ENCODE peak calls at places on chromosomes 13 and 19, in ten cellular contexts. One of them, this sample, is unnamed.

GRCh38 chr13:60164490-60164889 is 762 bp upstream of the DIAPH3 start:
- DNase-seq in right lobe of liver: no peak
- DNase-seq in adrenal gland: no peak
- DNase-seq in hepatocyte: no peak
- DNase-seq in A673: no peak
- DNase-seq in CD8-positive, alpha-beta T cell: no peak
- DNase-seq in lung: no peak
- DNase-seq in tibial artery: no peak
- DNase-seq in spleen: no peak
- DNase-seq in tibial nerve: no peak
- DNase-seq in this sample: no peak

GRCh38 chr13:35055705-35056104 is 113.6 kb downstream of the NBEA start:
- DNase-seq in right lobe of liver: no peak
- DNase-seq in adrenal gland: no peak
- DNase-seq in hepatocyte: no peak
- DNase-seq in A673: no peak
- DNase-seq in CD8-positive, alpha-beta T cell: no peak
- DNase-seq in lung: no peak
- DNase-seq in tibial artery: no peak
- DNase-seq in spleen: no peak
- DNase-seq in tibial nerve: no peak
- DNase-seq in this sample: no peak

GRCh38 chr19:18586311-18586710 is 2.3 kb upstream of the REX1BD start:
- DNase-seq in right lobe of liver: no peak
- DNase-seq in adrenal gland: no peak
- DNase-seq in hepatocyte: no peak
- DNase-seq in A673: no peak
- DNase-seq in CD8-positive, alpha-beta T cell: no peak
- DNase-seq in lung: no peak
- DNase-seq in tibial artery: no peak
- DNase-seq in spleen: no peak
- DNase-seq in tibial nerve: no peak
- DNase-seq in this sample: no peak

GRCh38 chr13:30864352-30865130 is 41.5 kb upstream of the MEDAG start:
- DNase-seq in right lobe of liver: no peak
- DNase-seq in adrenal gland: peak; percentile 38
- DNase-seq in hepatocyte: peak; percentile 55
- DNase-seq in A673: no peak
- DNase-seq in CD8-positive, alpha-beta T cell: no peak
- DNase-seq in lung: no peak
- DNase-seq in tibial artery: peak; percentile 66
- DNase-seq in spleen: no peak
- DNase-seq in tibial nerve: no peak
- DNase-seq in this sample: no peak

GRCh38 chr13:23617551-23618014 is 47.4 kb downstream of the TNFRSF19 start:
- DNase-seq in right lobe of liver: no peak
- DNase-seq in adrenal gland: no peak
- DNase-seq in hepatocyte: no peak
- DNase-seq in A673: no peak
- DNase-seq in CD8-positive, alpha-beta T cell: no peak
- DNase-seq in lung: no peak
- DNase-seq in tibial artery: no peak
- DNase-seq in spleen: no peak
- DNase-seq in tibial nerve: no peak
- DNase-seq in this sample: no peak

GRCh38 chr13:103523853-103524252 is 457.6 kb upstream of the SLC10A2 start:
- DNase-seq in right lobe of liver: no peak
- DNase-seq in adrenal gland: no peak
- DNase-seq in hepatocyte: no peak
- DNase-seq in A673: no peak
- DNase-seq in CD8-positive, alpha-beta T cell: no peak
- DNase-seq in lung: no peak
- DNase-seq in tibial artery: no peak
- DNase-seq in spleen: no peak
- DNase-seq in tibial nerve: no peak
- DNase-seq in this sample: no peak

GRCh38 chr19:19866599-19867248 is 1.0 kb downstream of the ZNF253 start:
- DNase-seq in right lobe of liver: no peak
- DNase-seq in adrenal gland: peak; percentile 38
- DNase-seq in hepatocyte: peak; percentile 43
- DNase-seq in A673: peak; percentile 5
- DNase-seq in CD8-positive, alpha-beta T cell: peak; percentile 25
- DNase-seq in lung: peak; percentile 34
- DNase-seq in tibial artery: no peak
- DNase-seq in spleen: peak; percentile 78
- DNase-seq in tibial nerve: no peak
- DNase-seq in this sample: no peak

GRCh38 chr13:110790371-110790770 is 76.9 kb downstream of the ING1 start:
- DNase-seq in right lobe of liver: no peak
- DNase-seq in adrenal gland: no peak
- DNase-seq in hepatocyte: no peak
- DNase-seq in A673: no peak
- DNase-seq in CD8-positive, alpha-beta T cell: no peak
- DNase-seq in lung: no peak
- DNase-seq in tibial artery: no peak
- DNase-seq in spleen: no peak
- DNase-seq in tibial nerve: no peak
- DNase-seq in this sample: no peak

GRCh38 chr19:8355631-8356402 is 8.1 kb upstream of the ANGPTL4 start:
- DNase-seq in right lobe of liver: peak; percentile 57
- DNase-seq in adrenal gland: peak; percentile 79
- DNase-seq in hepatocyte: peak; percentile 53
- DNase-seq in A673: no peak
- DNase-seq in CD8-positive, alpha-beta T cell: no peak
- DNase-seq in lung: peak; percentile 77
- DNase-seq in tibial artery: peak; percentile 83
- DNase-seq in spleen: no peak
- DNase-seq in tibial nerve: peak; percentile 64
- DNase-seq in this sample: no peak

GRCh38 chr19:23817519-23817918 is 58.8 kb upstream of the ZNF681 start:
- DNase-seq in right lobe of liver: peak; percentile 20
- DNase-seq in adrenal gland: peak; percentile 86
- DNase-seq in hepatocyte: peak; percentile 47
- DNase-seq in A673: peak; percentile 3
- DNase-seq in CD8-positive, alpha-beta T cell: peak; percentile 9
- DNase-seq in lung: no peak
- DNase-seq in tibial artery: no peak
- DNase-seq in spleen: no peak
- DNase-seq in tibial nerve: no peak
- DNase-seq in this sample: no peak

DNA sequence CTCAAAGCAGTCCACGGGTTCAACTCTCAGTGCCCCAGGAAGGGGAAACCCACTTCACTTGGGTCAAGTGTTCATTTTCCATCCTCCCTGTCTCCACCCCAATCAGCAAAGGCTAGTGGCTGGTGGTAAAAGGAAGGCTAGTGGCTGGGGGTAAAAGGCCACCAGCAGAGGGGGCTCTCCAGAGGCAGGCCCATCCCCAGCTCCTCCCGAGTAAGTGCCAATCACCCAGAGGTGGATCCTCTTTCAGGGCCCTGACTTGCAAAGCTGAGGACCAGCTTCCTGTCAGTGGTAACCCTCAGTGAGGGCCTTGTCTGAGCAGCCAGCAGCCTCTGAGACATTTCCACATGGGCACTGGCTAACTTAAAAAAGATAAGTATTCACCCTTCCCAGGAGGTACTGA is 22.0 kb upstream of the TPT1 start:
- DNase-seq in right lobe of liver: no peak
- DNase-seq in adrenal gland: no peak
- DNase-seq in hepatocyte: no peak
- DNase-seq in A673: no peak
- DNase-seq in CD8-positive, alpha-beta T cell: no peak
- DNase-seq in lung: no peak
- DNase-seq in tibial artery: no peak
- DNase-seq in spleen: no peak
- DNase-seq in tibial nerve: no peak
- DNase-seq in this sample: no peak
- TF ChIP-seq CTCF in right lobe of liver: no peak
- TF ChIP-seq CTCF in adrenal gland: no peak
- TF ChIP-seq CTCF in hepatocyte: no peak
- TF ChIP-seq CTCF in A673: no peak
- TF ChIP-seq CTCF in CD8-positive, alpha-beta T cell: no peak
- TF ChIP-seq CTCF in lung: no peak
- TF ChIP-seq CTCF in tibial artery: no peak
- TF ChIP-seq CTCF in spleen: no peak
- TF ChIP-seq CTCF in tibial nerve: no peak
- TF ChIP-seq CTCF in this sample: no peak

GRCh38 chr19:10111405-10111811 is at the start of gene P2RY11:
- DNase-seq in right lobe of liver: no peak
- DNase-seq in adrenal gland: no peak
- DNase-seq in hepatocyte: no peak
- DNase-seq in A673: no peak
- DNase-seq in CD8-positive, alpha-beta T cell: no peak
- DNase-seq in lung: no peak
- DNase-seq in tibial artery: no peak
- DNase-seq in spleen: peak; percentile 86
- DNase-seq in tibial nerve: no peak
- DNase-seq in this sample: no peak

GRCh38 chr19:10112895-10113591 is 1.6 kb downstream of the P2RY11 start:
- DNase-seq in right lobe of liver: no peak
- DNase-seq in adrenal gland: no peak
- DNase-seq in hepatocyte: peak; percentile 68
- DNase-seq in A673: peak; percentile 71
- DNase-seq in CD8-positive, alpha-beta T cell: no peak
- DNase-seq in lung: no peak
- DNase-seq in tibial artery: no peak
- DNase-seq in spleen: peak; percentile 89
- DNase-seq in tibial nerve: no peak
- DNase-seq in this sample: peak; percentile 75

GRCh38 chr19:10113592-10113963 is 2.1 kb downstream of the P2RY11 start:
- DNase-seq in right lobe of liver: no peak
- DNase-seq in adrenal gland: no peak
- DNase-seq in hepatocyte: no peak
- DNase-seq in A673: no peak
- DNase-seq in CD8-positive, alpha-beta T cell: no peak
- DNase-seq in lung: no peak
- DNase-seq in tibial artery: no peak
- DNase-seq in spleen: peak; percentile 80
- DNase-seq in tibial nerve: no peak
- DNase-seq in this sample: no peak

GRCh38 chr19:10110972-10111317 is 548 bp upstream of the P2RY11 start:
- DNase-seq in right lobe of liver: no peak
- DNase-seq in adrenal gland: no peak
- DNase-seq in hepatocyte: no peak
- DNase-seq in A673: no peak
- DNase-seq in CD8-positive, alpha-beta T cell: no peak
- DNase-seq in lung: no peak
- DNase-seq in tibial artery: no peak
- DNase-seq in spleen: no peak
- DNase-seq in tibial nerve: no peak
- DNase-seq in this sample: no peak

GRCh38 chr19:10112037-10112751 is 701 bp downstream of the P2RY11 start:
- DNase-seq in right lobe of liver: no peak
- DNase-seq in adrenal gland: no peak
- DNase-seq in hepatocyte: no peak
- DNase-seq in A673: no peak
- DNase-seq in CD8-positive, alpha-beta T cell: no peak
- DNase-seq in lung: no peak
- DNase-seq in tibial artery: no peak
- DNase-seq in spleen: no peak
- DNase-seq in tibial nerve: no peak
- DNase-seq in this sample: no peak
- H3K27ac ChIP-seq in right lobe of liver: no peak overlapping the region
- H3K27ac ChIP-seq in adrenal gland: peak overlapping the region; percentile 42
- H3K27ac ChIP-seq in hepatocyte: no peak overlapping the region
- H3K27ac ChIP-seq in A673: peak overlapping the region; percentile 30
- H3K27ac ChIP-seq in CD8-positive, alpha-beta T cell: peak overlapping the region; percentile 44
- H3K27ac ChIP-seq in lung: no peak overlapping the region
- H3K27ac ChIP-seq in tibial artery: no peak overlapping the region
- H3K27ac ChIP-seq in spleen: peak overlapping the region; percentile 77
- H3K27ac ChIP-seq in tibial nerve: no peak overlapping the region
- H3K27ac ChIP-seq in this sample: no peak overlapping the region

GRCh38 chr19:44752123-44752815 is 3.8 kb downstream of the BCL3 start:
- DNase-seq in right lobe of liver: no peak
- DNase-seq in adrenal gland: no peak
- DNase-seq in hepatocyte: no peak
- DNase-seq in A673: no peak
- DNase-seq in CD8-positive, alpha-beta T cell: no peak
- DNase-seq in lung: no peak
- DNase-seq in tibial artery: no peak
- DNase-seq in spleen: no peak
- DNase-seq in tibial nerve: no peak
- DNase-seq in this sample: no peak

GRCh38 chr19:44753619-44753931 is 5.1 kb downstream of the BCL3 start:
- DNase-seq in right lobe of liver: no peak
- DNase-seq in adrenal gland: no peak
- DNase-seq in hepatocyte: no peak
- DNase-seq in A673: no peak
- DNase-seq in CD8-positive, alpha-beta T cell: peak; percentile 14
- DNase-seq in lung: no peak
- DNase-seq in tibial artery: no peak
- DNase-seq in spleen: no peak
- DNase-seq in tibial nerve: no peak
- DNase-seq in this sample: no peak

GRCh38 chr19:44753932-44754742 is 5.6 kb downstream of the BCL3 start:
- DNase-seq in right lobe of liver: peak; percentile 98
- DNase-seq in adrenal gland: peak; percentile 91
- DNase-seq in hepatocyte: peak; percentile 92
- DNase-seq in A673: peak; percentile 50
- DNase-seq in CD8-positive, alpha-beta T cell: peak; percentile 39
- DNase-seq in lung: peak; percentile 96
- DNase-seq in tibial artery: peak; percentile 95
- DNase-seq in spleen: peak; percentile 99
- DNase-seq in tibial nerve: peak; percentile 89
- DNase-seq in this sample: peak; percentile 94

GRCh38 chr19:44754743-44755066 is 6.2 kb downstream of the BCL3 start:
- DNase-seq in right lobe of liver: no peak
- DNase-seq in adrenal gland: no peak
- DNase-seq in hepatocyte: no peak
- DNase-seq in A673: no peak
- DNase-seq in CD8-positive, alpha-beta T cell: no peak
- DNase-seq in lung: no peak
- DNase-seq in tibial artery: no peak
- DNase-seq in spleen: no peak
- DNase-seq in tibial nerve: no peak
- DNase-seq in this sample: no peak

GRCh38 chr19:44752816-44753618 is 4.5 kb downstream of the BCL3 start:
- DNase-seq in right lobe of liver: peak; percentile 95
- DNase-seq in adrenal gland: peak; percentile 88
- DNase-seq in hepatocyte: peak; percentile 92
- DNase-seq in A673: peak; percentile 73
- DNase-seq in CD8-positive, alpha-beta T cell: peak; percentile 90
- DNase-seq in lung: peak; percentile 97
- DNase-seq in tibial artery: peak; percentile 93
- DNase-seq in spleen: peak; percentile 99
- DNase-seq in tibial nerve: peak; percentile 80
- DNase-seq in this sample: peak; percentile 93
- H3K4me1 ChIP-seq in right lobe of liver: peaks cover 59% of the 10 kb centered on the region
- H3K4me1 ChIP-seq in adrenal gland: peaks cover 56% of the 10 kb centered on the region
- H3K4me1 ChIP-seq in hepatocyte: peaks cover 40% of the 10 kb centered on the region
- H3K4me1 ChIP-seq in A673: peaks cover 32% of the 10 kb centered on the region
- H3K4me1 ChIP-seq in CD8-positive, alpha-beta T cell: peaks cover 64% of the 10 kb centered on the region
- H3K4me1 ChIP-seq in lung: peaks cover 34% of the 10 kb centered on the region
- H3K4me1 ChIP-seq in tibial artery: peaks cover 79% of the 10 kb centered on the region
- H3K4me1 ChIP-seq in spleen: peaks cover 90% of the 10 kb centered on the region
- H3K4me1 ChIP-seq in tibial nerve: peaks cover 5% of the 10 kb centered on the region
- H3K4me1 ChIP-seq in this sample: peaks cover 21% of the 10 kb centered on the region

DNA sequence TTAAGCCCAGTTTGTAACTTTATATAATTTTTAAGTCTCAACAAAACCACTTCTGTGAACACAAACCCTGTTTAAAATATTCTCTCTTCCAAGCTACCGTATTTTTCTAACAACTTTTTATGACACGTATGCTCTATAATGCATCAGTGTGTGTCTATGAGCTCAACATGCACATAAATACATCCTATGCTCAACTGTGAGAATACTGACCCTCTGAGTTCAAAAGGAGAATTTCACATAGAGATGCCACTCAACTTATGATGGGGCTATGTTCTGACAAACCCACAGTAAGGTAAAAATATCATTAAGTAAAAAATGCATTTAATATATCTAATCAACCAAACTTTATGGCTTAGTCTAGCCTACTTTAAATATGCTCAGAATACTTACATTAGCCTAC is 1139.7 kb upstream of the SPRY2 start:
- DNase-seq in right lobe of liver: no peak
- DNase-seq in adrenal gland: no peak
- DNase-seq in hepatocyte: peak; percentile 3
- DNase-seq in A673: peak; percentile 2
- DNase-seq in CD8-positive, alpha-beta T cell: no peak
- DNase-seq in lung: no peak
- DNase-seq in tibial artery: no peak
- DNase-seq in spleen: no peak
- DNase-seq in tibial nerve: no peak
- DNase-seq in this sample: no peak
- TF ChIP-seq CTCF in right lobe of liver: no peak
- TF ChIP-seq CTCF in adrenal gland: no peak
- TF ChIP-seq CTCF in hepatocyte: peak; percentile 21
- TF ChIP-seq CTCF in A673: peak; percentile 12
- TF ChIP-seq CTCF in CD8-positive, alpha-beta T cell: no peak
- TF ChIP-seq CTCF in lung: no peak
- TF ChIP-seq CTCF in tibial artery: no peak
- TF ChIP-seq CTCF in spleen: no peak
- TF ChIP-seq CTCF in tibial nerve: no peak
- TF ChIP-seq CTCF in this sample: no peak

This sample was measured in pancreas.